ENCODE peak calls at places on chromosomes 3 and 15, in seven cellular contexts. W is GM12878; D is hepatocyte; L is IMR-90; P is keratinocyte; M is fibroblast of lung; H is CD8-positive, alpha-beta T cell. V is an unnamed sample.

GRCh38 chr3:159775372-159775961 is 213.2 kb upstream of the IL12A start:
- DNase-seq in W (no peak), H (no peak), D (no peak), L (peak; percentile 83), M (peak; percentile 89), P (no peak), V (peak; percentile 71)

GRCh38 chr15:82105458-82106205 is 59.8 kb upstream of the MEX3B start:
- DNase-seq in H (no peak), M (peak; percentile 57), W (no peak), L (peak; percentile 78), D (peak; percentile 75), P (no peak), V (no peak)

GRCh38 chr3:27943106-27943505 is 221.0 kb upstream of the EOMES start:
- DNase-seq in W (no peak), L (no peak), P (no peak), H (no peak), D (peak; percentile 35), M (peak; percentile 12), V (no peak)

GRCh38 chr15:99385865-99386264 is 134.6 kb downstream of the LRRC28 start:
- DNase-seq in D (peak; percentile 61), P (no peak), M (peak; percentile 72), H (no peak), L (peak; percentile 52), W (no peak), V (peak; percentile 16)

GRCh38 chr3:24315991-24316390 is 178.7 kb downstream of the THRB start:
- DNase-seq in W (no peak), L (no peak), D (no peak), M (peak; percentile 45), H (no peak), P (no peak), V (no peak)

GRCh38 chr3:14245240-14245639 is 66.6 kb downstream of the LSM3 start:
- DNase-seq in P (no peak), M (no peak), L (no peak), D (no peak), W (no peak), H (no peak), V (no peak)

GRCh38 chr15:69039516-69040225 is 25.2 kb downstream of the NOX5 start:
- DNase-seq in H (no peak), L (no peak), W (no peak), M (no peak), D (no peak), P (no peak), V (no peak)

GRCh38 chr3:133540896-133541674 is 32.4 kb upstream of the CDV3 start:
- DNase-seq in P (peak; percentile 9), W (peak; percentile 45), M (peak; percentile 56), D (peak; percentile 54), H (no peak), L (peak; percentile 76), V (no peak)

GRCh38 chr3:34185301-34185700 is 386.9 kb downstream of the PDCD6IP start:
- DNase-seq in W (no peak), M (no peak), L (no peak), P (no peak), H (no peak), D (no peak), V (no peak)

GRCh38 chr15:99508807-99509311 is 56.9 kb upstream of the MEF2A start:
- DNase-seq in W (no peak), L (no peak), M (no peak), H (no peak), P (no peak), D (no peak), V (no peak)

GRCh38 chr3:43319364-43319763 is 33.0 kb downstream of the SNRK start:
- DNase-seq in W (no peak), H (no peak), P (no peak), M (peak; percentile 22), L (no peak), D (no peak), V (no peak)

GRCh38 chr3:93969997-93970396 is 3.7 kb downstream of the PROS1 start:
- DNase-seq in M (no peak), L (no peak), P (no peak), H (no peak), D (no peak), W (no peak), V (no peak)

GRCh38 chr3:129942296-129942695 is 32.2 kb upstream of the TRH start:
- DNase-seq in D (peak; percentile 78), H (no peak), W (no peak), P (no peak), M (peak; percentile 55), L (peak; percentile 49), V (peak; percentile 23)

GRCh38 chr15:67133738-67134576 is 68.6 kb downstream of the SMAD3 start:
- DNase-seq in H (peak; percentile 37), M (no peak), P (no peak), D (no peak), L (peak; percentile 82), W (no peak), V (no peak)

GRCh38 chr15:28178727-28179126 is 79.6 kb upstream of the OCA2 start:
- DNase-seq in W (no peak), D (no peak), P (no peak), M (no peak), H (no peak), L (no peak), V (no peak)

GRCh38 chr15:66285462-66286280 is 7.7 kb upstream of the DIS3L start:
- DNase-seq in L (no peak), M (no peak), D (peak; percentile 43), P (no peak), W (no peak), H (no peak), V (no peak)

GRCh38 chr15:40479024-40479423 is 8.2 kb downstream of the CHST14 start:
- DNase-seq in W (no peak), M (no peak), H (no peak), L (no peak), P (no peak), D (no peak), V (no peak)

GRCh38 chr3:192687488-192688152 is 39.7 kb downstream of the FGF12 start:
- DNase-seq in P (no peak), M (no peak), W (no peak), D (no peak), L (no peak), H (no peak), V (no peak)

GRCh38 chr3:30081904-30082303 is 524.5 kb upstream of the TGFBR2 start:
- DNase-seq in P (no peak), M (no peak), D (peak; percentile 71), H (no peak), W (no peak), L (no peak), V (no peak)

GRCh38 chr15:83282859-83283812 is 1.3 kb downstream of the BNC1 start:
- DNase-seq in H (no peak), P (no peak), D (peak; percentile 50), L (no peak), M (peak; percentile 55), W (no peak), V (no peak)

GRCh38 chr15:68492855-68493254 is 60.9 kb upstream of the ITGA11 start:
- DNase-seq in W (no peak), H (no peak), D (no peak), L (peak; percentile 29), M (no peak), P (no peak), V (no peak)

GRCh38 chr3:37862219-37862711 is 585 bp downstream of the CTDSPL start:
- DNase-seq in H (no peak), D (peak; percentile 79), M (peak; percentile 41), P (no peak), L (peak; percentile 48), W (no peak), V (no peak)

GRCh38 chr15:70149667-70150404 is 52.1 kb upstream of the TLE3 start:
- DNase-seq in D (peak; percentile 51), H (no peak), L (peak; percentile 83), P (no peak), W (no peak), M (peak; percentile 46), V (peak; percentile 49)

GRCh38 chr3:53956591-53956990 is 64.9 kb upstream of the SELENOK start:
- DNase-seq in W (no peak), M (no peak), L (no peak), D (no peak), P (no peak), H (no peak), V (no peak)
- TF ChIP-seq CTCF in W (no peak), M (no peak), L (no peak), D (no peak), P (no peak), H (no peak), V (no peak)

GRCh38 chr3:152270145-152270870 is 1.6 kb downstream of the MBNL1 start:
- DNase-seq in M (no peak), D (peak; percentile 31), L (no peak), P (no peak), H (no peak), W (no peak), V (no peak)
- H3K27ac ChIP-seq in M (peak overlapping the region; percentile 95), D (peak overlapping the region; percentile 100), L (peak overlapping the region; percentile 99), P (peak overlapping the region; percentile 85), H (peak overlapping the region; percentile 96), W (peak overlapping the region; percentile 90), V (peak overlapping the region; percentile 97)

DNA sequence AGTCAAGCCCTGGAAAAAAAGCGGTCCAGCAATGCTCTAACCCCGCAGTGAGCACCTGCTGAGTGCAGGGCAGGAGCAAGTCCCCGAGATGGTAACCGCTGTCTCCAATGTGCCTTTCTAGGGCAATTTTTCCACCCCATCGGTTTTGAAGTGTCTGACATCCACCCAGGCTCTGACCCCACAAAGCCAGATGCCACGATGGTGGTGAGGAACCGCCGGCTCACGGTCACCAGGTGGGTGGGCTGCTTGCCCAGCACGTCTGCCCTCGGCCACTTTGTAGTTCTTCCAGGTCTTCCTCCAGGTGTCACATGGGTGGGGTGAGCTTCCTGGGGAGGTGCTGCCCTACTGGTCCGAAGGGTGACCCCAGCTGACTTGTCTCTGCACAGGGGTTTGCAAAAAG is 3.2 kb upstream of the ITIH3 start:
- DNase-seq in D (no peak), P (no peak), M (no peak), H (no peak), L (no peak), W (no peak), V (no peak)
- TF ChIP-seq CTCF in D (no peak), P (no peak), M (no peak), H (no peak), L (no peak), W (no peak), V (no peak)

DNA sequence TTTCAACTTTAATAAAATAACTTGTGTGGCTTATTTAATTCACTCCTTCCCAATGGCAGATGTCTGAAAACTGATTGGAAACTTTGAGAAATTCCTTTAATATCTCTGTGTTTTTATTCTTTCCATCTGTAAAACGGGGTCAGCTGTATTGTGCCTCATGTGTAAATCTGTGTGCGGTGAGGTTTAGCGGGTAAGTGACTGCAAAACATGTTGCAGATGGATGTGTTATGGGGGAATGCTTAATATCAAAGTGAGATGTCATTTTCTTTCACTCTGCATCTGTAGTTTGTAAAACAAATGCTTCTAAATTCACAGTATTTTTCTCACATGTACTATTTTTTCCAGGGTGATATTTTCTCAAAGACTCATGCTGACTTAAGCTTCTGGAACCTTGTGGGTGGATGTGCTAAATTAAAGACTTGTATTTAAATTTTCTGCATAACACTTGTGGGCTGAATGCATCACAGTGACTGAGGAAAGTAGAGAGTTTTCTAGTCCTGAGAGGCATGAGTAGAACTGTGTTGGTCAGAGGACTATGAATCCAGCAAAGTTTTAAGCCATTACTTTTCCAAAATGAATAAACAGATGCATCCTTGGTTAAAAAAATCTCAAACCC is 115.2 kb upstream of the TP63 start:
- DNase-seq in W (no peak), H (no peak), L (no peak), P (no peak), M (no peak), D (no peak), V (no peak)
- H3K27ac ChIP-seq in W (no peak overlapping the region), H (no peak overlapping the region), L (no peak overlapping the region), P (no peak overlapping the region), M (no peak overlapping the region), D (no peak overlapping the region), V (no peak overlapping the region)